ENCODE peak calls at places on chromosome 3, in four cellular contexts. Q is kidney, E is fibroblast of mammary gland, O is hippocampal formation. U is an unnamed sample.

GRCh38 chr3:65146149-65146548 is 458.3 kb upstream of the ADAMTS9 start:
- DNase-seq in Q (no peak), E (peak), O (no peak), U (no peak)

GRCh38 chr3:39234705-39235104 is 42.3 kb upstream of the XIRP1 start:
- DNase-seq in Q (no peak), E (no peak), O (no peak), U (no peak)

GRCh38 chr3:179450321-179450720 is 949 bp downstream of the GNB4 start:
- DNase-seq in Q (no peak), E (peak), O (no peak), U (no peak)

GRCh38 chr3:150232992-150233451 is 175.1 kb upstream of the TSC22D2 start:
- DNase-seq in Q (no peak), E (peak), O (peak), U (no peak)

GRCh38 chr3:27642796-27643195 is 79.3 kb downstream of the EOMES start:
- DNase-seq in Q (no peak), E (no peak), O (no peak), U (no peak)

GRCh38 chr3:58358808-58359207 is 26.1 kb downstream of the PXK start:
- DNase-seq in Q (no peak), E (no peak), O (no peak), U (no peak)

GRCh38 chr3:105051972-105052371 is 314.7 kb upstream of the ALCAM start:
- DNase-seq in Q (no peak), E (no peak), O (no peak), U (no peak)

GRCh38 chr3:169666501-169667379 is 3.2 kb upstream of the MECOM start:
- DNase-seq in Q (no peak), E (no peak), O (no peak), U (no peak)

GRCh38 chr3:113166719-113167492 is 44.5 kb upstream of the BOC start:
- DNase-seq in Q (peak), E (peak), O (peak), U (no peak)

GRCh38 chr3:182729903-182730674 is 63.2 kb upstream of the ATP11B start:
- DNase-seq in Q (no peak), E (no peak), O (no peak), U (no peak)

GRCh38 chr3:30667250-30667585 is 60.8 kb downstream of the TGFBR2 start:
- DNase-seq in Q (no peak), E (no peak), O (no peak), U (no peak)

GRCh38 chr3:167684389-167684993 is 30.7 kb upstream of the WDR49 start:
- DNase-seq in Q (no peak), E (peak), O (peak), U (no peak)

GRCh38 chr3:62631471-62631870 is 243.7 kb downstream of the CADPS start:
- DNase-seq in Q (no peak), E (no peak), O (no peak), U (no peak)